ENCODE peak calls at places on chromosomes 3 and 15, in four cellular contexts. I is DND-41, K is posterior vena cava, A is MV-4-11. E is an unnamed sample.

GRCh38 chr3:185351371-185351770 is 11.6 kb upstream of the MAP3K13 start:
- DNase-seq in I (no peak), K (no peak), A (no peak), E (no peak)

GRCh38 chr15:100007609-100008008 is 274.4 kb upstream of the LYSMD4 start:
- DNase-seq in I (no peak), K (peak), A (no peak), E (no peak)

GRCh38 chr3:63961891-63962290 is 49.7 kb upstream of the SCAANT1 start:
- DNase-seq in I (no peak), K (no peak), A (no peak), E (peak)

GRCh38 chr3:14235003-14235876 is 56.6 kb downstream of the LSM3 start:
- DNase-seq in I (no peak), K (no peak), A (no peak), E (no peak)

GRCh38 chr3:64238971-64239667 is 13.9 kb upstream of the PRICKLE2 start:
- DNase-seq in I (no peak), K (peak), A (no peak), E (no peak)

GRCh38 chr3:96754128-96754527 is 60.3 kb upstream of the EPHA6 start:
- DNase-seq in I (no peak), K (no peak), A (no peak), E (no peak)

GRCh38 chr15:29072444-29072843 is 186.7 kb downstream of the APBA2 start:
- DNase-seq in I (no peak), K (no peak), A (no peak), E (no peak)

GRCh38 chr3:60276615-60277014 is 974.6 kb downstream of the FHIT start:
- DNase-seq in I (no peak), K (no peak), A (no peak), E (no peak)

GRCh38 chr3:95905182-95905581 is 909.2 kb upstream of the EPHA6 start:
- DNase-seq in I (no peak), K (no peak), A (no peak), E (no peak)

GRCh38 chr3:29331830-29332637 is 51.2 kb downstream of the RBMS3 start:
- DNase-seq in I (no peak), K (no peak), A (no peak), E (no peak)

GRCh38 chr3:169390310-169390731 is 273.2 kb downstream of the MECOM start:
- DNase-seq in I (no peak), K (no peak), A (no peak), E (no peak)

GRCh38 chr15:32956006-32956405 is 238.2 kb downstream of the GREM1 start:
- DNase-seq in I (no peak), K (no peak), A (peak), E (peak)